ENCODE peak calls at places on chromosome 13, in nine cellular contexts. A is activated CD4-positive, alpha-beta T cell treated with anti-CD3 and anti-CD28 coated beads, Interleukin-2, amount 50 U/mL, for 1 hour; D is NCI-H1092 treated with DMSO at 0.1 percent for 48 hours; C is memory B cell; S is NCI-H2171; J is C1 segment of cervical spinal cord; Z is cardiac muscle cell; N is AG04449; V is myocyte. M is an unnamed sample.

GRCh38 chr13:46516624-46517318 is 36.2 kb upstream of the LRCH1 start:
- DNase-seq in A (no peak), Z (no peak), C (no peak), J (no peak), N (no peak), D (peak), V (peak), S (peak), M (no peak)

GRCh38 chr13:112897603-112897955 is 71.4 kb upstream of the MCF2L start:
- DNase-seq in J (no peak), N (no peak), Z (no peak), A (no peak), D (no peak), S (no peak), C (no peak), V (no peak), M (no peak)

GRCh38 chr13:96781141-96781540 is 213.1 kb downstream of the OXGR1 start:
- DNase-seq in Z (no peak), S (no peak), J (peak), V (no peak), A (no peak), N (no peak), C (no peak), D (no peak), M (no peak)

GRCh38 chr13:98879965-98880364 is 97.9 kb downstream of the DOCK9 start:
- DNase-seq in V (peak), N (no peak), S (no peak), D (peak), J (no peak), C (no peak), A (no peak), Z (no peak), M (no peak)

GRCh38 chr13:30364876-30365275 is 57.4 kb upstream of the UBE2L5 start:
- DNase-seq in A (no peak), C (no peak), Z (no peak), N (no peak), J (no peak), D (no peak), S (no peak), V (no peak), M (no peak)

GRCh38 chr13:91133941-91134772 is 213.3 kb upstream of the MIR17HG start:
- DNase-seq in A (peak), V (peak), C (no peak), J (peak), N (no peak), Z (peak), S (peak), D (peak), M (no peak)

GRCh38 chr13:98875146-98875729 is 102.6 kb downstream of the DOCK9 start:
- DNase-seq in C (no peak), V (no peak), Z (no peak), D (no peak), S (no peak), N (no peak), A (no peak), J (no peak), M (no peak)

GRCh38 chr13:44116562-44117315 is 237.0 kb downstream of the LACC1 start:
- DNase-seq in J (no peak), N (no peak), A (no peak), D (no peak), C (no peak), S (no peak), V (peak), Z (peak), M (no peak)

GRCh38 chr13:77619655-77620054 is 77.8 kb upstream of the SLAIN1 start:
- DNase-seq in S (no peak), Z (no peak), J (no peak), V (no peak), N (no peak), C (no peak), A (no peak), D (no peak), M (no peak)

GRCh38 chr13:49693191-49693733 is 2.0 kb upstream of the EBPL start:
- DNase-seq in C (no peak), D (no peak), A (no peak), N (no peak), J (no peak), S (no peak), V (no peak), Z (no peak), M (no peak)

GRCh38 chr13:54879036-54879435 is 1850.4 kb downstream of the OLFM4 start:
- DNase-seq in J (no peak), N (no peak), C (no peak), V (no peak), S (no peak), A (no peak), D (no peak), Z (no peak), M (no peak)

GRCh38 chr13:59178344-59178743 is 985.4 kb downstream of the DIAPH3 start:
- DNase-seq in N (no peak), C (no peak), J (no peak), Z (peak), A (no peak), D (no peak), V (peak), S (no peak), M (no peak)

GRCh38 chr13:105452895-105453294 is 1082.6 kb downstream of the EFNB2 start:
- DNase-seq in A (no peak), Z (no peak), J (no peak), C (no peak), D (no peak), S (no peak), V (no peak), N (no peak), M (no peak)

GRCh38 chr13:28321751-28322150 is 173.2 kb downstream of the FLT1 start:
- DNase-seq in N (no peak), S (no peak), C (no peak), J (no peak), D (no peak), A (no peak), V (peak), Z (no peak), M (no peak)

GRCh38 chr13:98998831-98999634 is 21.2 kb upstream of the DOCK9 start:
- DNase-seq in J (no peak), N (no peak), C (no peak), S (no peak), D (no peak), V (no peak), Z (no peak), A (peak), M (no peak)

GRCh38 chr13:32224916-32225315 is 90.2 kb downstream of the ZAR1L start:
- DNase-seq in Z (no peak), V (no peak), S (no peak), A (no peak), C (no peak), D (no peak), N (no peak), J (no peak), M (no peak)

GRCh38 chr13:36432106-36432544 is at the start of gene CCNA1:
- DNase-seq in A (no peak), Z (peak), V (peak), S (peak), J (no peak), D (peak), N (no peak), C (no peak), M (no peak)

GRCh38 chr13:85314686-85315085 is 484.5 kb downstream of the SLITRK6 start:
- DNase-seq in C (no peak), Z (no peak), D (peak), N (no peak), S (no peak), J (no peak), V (no peak), A (no peak), M (no peak)

GRCh38 chr13:84366484-84366883 is 484.2 kb upstream of the SLITRK1 start:
- DNase-seq in A (no peak), J (no peak), D (no peak), V (no peak), C (no peak), S (no peak), N (no peak), Z (no peak), M (no peak)

GRCh38 chr13:95957331-95957730 is 95.9 kb downstream of the UGGT2 start:
- DNase-seq in C (no peak), J (no peak), Z (peak), V (no peak), D (no peak), S (no peak), A (no peak), N (no peak), M (no peak)

GRCh38 chr13:114339779-114340534 is 25.7 kb downstream of the CHAMP1 start:
- DNase-seq in J (no peak), A (peak), V (peak), N (no peak), Z (no peak), S (peak), C (no peak), D (peak), M (no peak)

GRCh38 chr13:100520936-100521765 is 67.4 kb downstream of the GGACT start:
- DNase-seq in N (no peak), Z (no peak), A (no peak), S (no peak), D (no peak), V (no peak), C (no peak), J (no peak), M (no peak)

GRCh38 chr13:111005808-111006494 is 91.1 kb upstream of the ANKRD10 start:
- DNase-seq in A (no peak), N (no peak), C (no peak), V (peak), D (peak), S (no peak), Z (no peak), J (no peak), M (no peak)

GRCh38 chr13:27338816-27339215 is 68.2 kb downstream of the RASL11A start:
- DNase-seq in V (no peak), D (no peak), Z (peak), A (no peak), C (no peak), S (no peak), N (no peak), J (no peak), M (no peak)

GRCh38 chr13:71718931-71719330 is 148.1 kb downstream of the DACH1 start:
- DNase-seq in V (no peak), C (no peak), A (no peak), D (no peak), J (no peak), N (no peak), Z (no peak), S (no peak), M (no peak)

GRCh38 chr13:35961461-35962220 is 169.5 kb downstream of the DCLK1 start:
- DNase-seq in V (peak), A (no peak), D (no peak), N (no peak), C (no peak), J (no peak), Z (no peak), S (no peak), M (no peak)

GRCh38 chr13:30408319-30409101 is 13.8 kb upstream of the UBE2L5 start:
- DNase-seq in S (no peak), J (peak), V (peak), C (peak), Z (peak), A (peak), D (peak), N (no peak), M (peak)

GRCh38 chr13:94079876-94080275 is 399.6 kb downstream of the DCT start:
- DNase-seq in D (no peak), V (peak), C (no peak), N (no peak), A (no peak), S (no peak), Z (no peak), J (no peak), M (no peak)

GRCh38 chr13:51643882-51644281 is 59.6 kb downstream of the WDFY2 start:
- DNase-seq in D (no peak), V (peak), J (no peak), Z (no peak), S (no peak), A (no peak), N (peak), C (no peak), M (no peak)

GRCh38 chr13:46109451-46109850 is 4.6 kb upstream of the CPB2 start:
- DNase-seq in C (no peak), N (no peak), A (no peak), Z (no peak), J (no peak), D (no peak), V (no peak), S (no peak), M (no peak)

GRCh38 chr13:92716749-92717148 is 509.9 kb upstream of the GPC6 start:
- DNase-seq in N (no peak), S (no peak), V (peak), D (no peak), Z (no peak), J (no peak), C (no peak), A (no peak), M (no peak)

GRCh38 chr13:80161896-80162295 is 179.0 kb downstream of the SPRY2 start:
- DNase-seq in S (no peak), V (no peak), C (no peak), Z (no peak), N (no peak), J (no peak), A (no peak), D (no peak), M (no peak)

GRCh38 chr13:42381165-42381425 is 109.1 kb downstream of the AKAP11 start:
- DNase-seq in D (no peak), V (no peak), Z (no peak), N (no peak), C (no peak), J (no peak), S (no peak), A (no peak), M (no peak)

GRCh38 chr13:33610471-33611015 is 207.4 kb upstream of the RFC3 start:
- DNase-seq in D (peak), Z (no peak), A (peak), N (no peak), J (peak), C (no peak), S (no peak), V (peak), M (no peak)

GRCh38 chr13:74767031-74767430 is 632.8 kb upstream of the KLF12 start:
- DNase-seq in A (no peak), S (no peak), J (no peak), Z (no peak), N (no peak), D (no peak), V (peak), C (no peak), M (no peak)

GRCh38 chr13:73938375-73939070 is 195.7 kb downstream of the KLF12 start:
- DNase-seq in Z (no peak), C (no peak), S (no peak), V (peak), J (no peak), A (no peak), D (no peak), N (peak), M (no peak)

GRCh38 chr13:106118996-106119395 is 416.5 kb downstream of the EFNB2 start:
- DNase-seq in C (no peak), J (no peak), S (no peak), N (no peak), A (no peak), D (no peak), V (no peak), Z (no peak), M (no peak)

GRCh38 chr13:44030615-44031014 is 150.9 kb downstream of the LACC1 start:
- DNase-seq in C (no peak), D (no peak), Z (no peak), V (peak), A (no peak), J (no peak), S (no peak), N (no peak), M (no peak)

GRCh38 chr13:50594276-50594970 is 249.1 kb downstream of the DLEU7 start:
- DNase-seq in J (no peak), A (no peak), N (no peak), V (no peak), D (no peak), Z (no peak), C (peak), S (no peak), M (no peak)

M was measured in omental fat pad.